ENCODE peak calls at places on chromosomes 4 and X, in nine cellular contexts. One of them, this sample, is unnamed.

GRCh38 chr4:137558951-137559350 is 26.7 kb upstream of the PCDH18 start:
- DNase-seq in hepatocyte: no peak
- DNase-seq in dorsolateral prefrontal cortex: no peak
- DNase-seq in AG10803: peak; percentile 68
- DNase-seq in upper lobe of right lung: no peak
- DNase-seq in AG04449: peak; percentile 28
- DNase-seq in SJSA1: no peak
- DNase-seq in foreskin fibroblast: peak; percentile 85
- DNase-seq in uterus: no peak
- DNase-seq in this sample: no peak

GRCh38 chrX:113260474-113260873 is 419.8 kb upstream of the AMOT start:
- DNase-seq in hepatocyte: no peak
- DNase-seq in dorsolateral prefrontal cortex: no peak
- DNase-seq in AG10803: peak; percentile 0
- DNase-seq in upper lobe of right lung: no peak
- DNase-seq in AG04449: no peak
- DNase-seq in SJSA1: no peak
- DNase-seq in foreskin fibroblast: no peak
- DNase-seq in uterus: no peak
- DNase-seq in this sample: no peak

GRCh38 chrX:3268804-3269203 is 77.6 kb downstream of the MXRA5 start:
- DNase-seq in hepatocyte: no peak
- DNase-seq in dorsolateral prefrontal cortex: no peak
- DNase-seq in AG10803: peak; percentile 75
- DNase-seq in upper lobe of right lung: no peak
- DNase-seq in AG04449: no peak
- DNase-seq in SJSA1: no peak
- DNase-seq in foreskin fibroblast: peak; percentile 72
- DNase-seq in uterus: no peak
- DNase-seq in this sample: no peak

GRCh38 chr4:24967346-24967745 is 54.5 kb upstream of the CCDC149 start:
- DNase-seq in hepatocyte: no peak
- DNase-seq in dorsolateral prefrontal cortex: no peak
- DNase-seq in AG10803: no peak
- DNase-seq in upper lobe of right lung: no peak
- DNase-seq in AG04449: no peak
- DNase-seq in SJSA1: no peak
- DNase-seq in foreskin fibroblast: no peak
- DNase-seq in uterus: no peak
- DNase-seq in this sample: no peak

GRCh38 chr4:34854451-34854850 is 1389.9 kb downstream of the ARAP2 start:
- DNase-seq in hepatocyte: no peak
- DNase-seq in dorsolateral prefrontal cortex: no peak
- DNase-seq in AG10803: no peak
- DNase-seq in upper lobe of right lung: no peak
- DNase-seq in AG04449: no peak
- DNase-seq in SJSA1: no peak
- DNase-seq in foreskin fibroblast: no peak
- DNase-seq in uterus: no peak
- DNase-seq in this sample: no peak

GRCh38 chr4:112173593-112174559 is 28.6 kb downstream of the FAM241A start:
- DNase-seq in hepatocyte: no peak
- DNase-seq in dorsolateral prefrontal cortex: no peak
- DNase-seq in AG10803: peak; percentile 17
- DNase-seq in upper lobe of right lung: no peak
- DNase-seq in AG04449: no peak
- DNase-seq in SJSA1: peak; percentile 47
- DNase-seq in foreskin fibroblast: peak; percentile 64
- DNase-seq in uterus: no peak
- DNase-seq in this sample: no peak

GRCh38 chrX:6163761-6164160 is 64.9 kb downstream of the NLGN4X start:
- DNase-seq in hepatocyte: no peak
- DNase-seq in dorsolateral prefrontal cortex: no peak
- DNase-seq in AG10803: no peak
- DNase-seq in upper lobe of right lung: no peak
- DNase-seq in AG04449: no peak
- DNase-seq in SJSA1: no peak
- DNase-seq in foreskin fibroblast: peak; percentile 27
- DNase-seq in uterus: no peak
- DNase-seq in this sample: no peak

GRCh38 chr4:99945718-99946345 is 586 bp downstream of the DNAJB14 start:
- DNase-seq in hepatocyte: peak; percentile 58
- DNase-seq in dorsolateral prefrontal cortex: peak; percentile 69
- DNase-seq in AG10803: peak; percentile 27
- DNase-seq in upper lobe of right lung: no peak
- DNase-seq in AG04449: no peak
- DNase-seq in SJSA1: no peak
- DNase-seq in foreskin fibroblast: peak; percentile 56
- DNase-seq in uterus: no peak
- DNase-seq in this sample: peak; percentile 74

GRCh38 chr4:121696140-121696640 is 590 bp downstream of the ANXA5 start:
- DNase-seq in hepatocyte: peak; percentile 78
- DNase-seq in dorsolateral prefrontal cortex: peak; percentile 80
- DNase-seq in AG10803: peak; percentile 90
- DNase-seq in upper lobe of right lung: peak; percentile 90
- DNase-seq in AG04449: no peak
- DNase-seq in SJSA1: peak; percentile 71
- DNase-seq in foreskin fibroblast: peak; percentile 94
- DNase-seq in uterus: peak; percentile 89
- DNase-seq in this sample: peak; percentile 92

GRCh38 chrX:39301041-39301440 is 499.8 kb downstream of the MID1IP1 start:
- DNase-seq in hepatocyte: no peak
- DNase-seq in dorsolateral prefrontal cortex: no peak
- DNase-seq in AG10803: no peak
- DNase-seq in upper lobe of right lung: no peak
- DNase-seq in AG04449: no peak
- DNase-seq in SJSA1: no peak
- DNase-seq in foreskin fibroblast: no peak
- DNase-seq in uterus: no peak
- DNase-seq in this sample: no peak

GRCh38 chr4:18167831-18168230 is 146.3 kb upstream of the LCORL start:
- DNase-seq in hepatocyte: no peak
- DNase-seq in dorsolateral prefrontal cortex: no peak
- DNase-seq in AG10803: no peak
- DNase-seq in upper lobe of right lung: no peak
- DNase-seq in AG04449: no peak
- DNase-seq in SJSA1: no peak
- DNase-seq in foreskin fibroblast: no peak
- DNase-seq in uterus: no peak
- DNase-seq in this sample: no peak

GRCh38 chr4:187071896-187072295 is 348.2 kb upstream of the FAT1 start:
- DNase-seq in hepatocyte: no peak
- DNase-seq in dorsolateral prefrontal cortex: no peak
- DNase-seq in AG10803: peak; percentile 36
- DNase-seq in upper lobe of right lung: no peak
- DNase-seq in AG04449: no peak
- DNase-seq in SJSA1: no peak
- DNase-seq in foreskin fibroblast: no peak
- DNase-seq in uterus: no peak
- DNase-seq in this sample: no peak

GRCh38 chrX:107729558-107730297 is 45.9 kb downstream of the TSC22D3 start:
- DNase-seq in hepatocyte: peak; percentile 67
- DNase-seq in dorsolateral prefrontal cortex: no peak
- DNase-seq in AG10803: no peak
- DNase-seq in upper lobe of right lung: no peak
- DNase-seq in AG04449: no peak
- DNase-seq in SJSA1: no peak
- DNase-seq in foreskin fibroblast: no peak
- DNase-seq in uterus: peak; percentile 87
- DNase-seq in this sample: no peak

GRCh38 chrX:2576793-2577192 is 76.0 kb upstream of the DHRSX start:
- DNase-seq in hepatocyte: no peak
- DNase-seq in dorsolateral prefrontal cortex: no peak
- DNase-seq in AG10803: no peak
- DNase-seq in upper lobe of right lung: no peak
- DNase-seq in AG04449: no peak
- DNase-seq in SJSA1: no peak
- DNase-seq in foreskin fibroblast: no peak
- DNase-seq in uterus: no peak
- DNase-seq in this sample: no peak

GRCh38 chrX:74138943-74139342 is 165.0 kb upstream of the ZCCHC13 start:
- DNase-seq in hepatocyte: no peak
- DNase-seq in dorsolateral prefrontal cortex: no peak
- DNase-seq in AG10803: no peak
- DNase-seq in upper lobe of right lung: no peak
- DNase-seq in AG04449: no peak
- DNase-seq in SJSA1: no peak
- DNase-seq in foreskin fibroblast: no peak
- DNase-seq in uterus: no peak
- DNase-seq in this sample: no peak

GRCh38 chr4:151801547-151802516 is 41.0 kb upstream of the GATB start:
- DNase-seq in hepatocyte: peak; percentile 57
- DNase-seq in dorsolateral prefrontal cortex: no peak
- DNase-seq in AG10803: peak; percentile 44
- DNase-seq in upper lobe of right lung: no peak
- DNase-seq in AG04449: no peak
- DNase-seq in SJSA1: no peak
- DNase-seq in foreskin fibroblast: peak; percentile 72
- DNase-seq in uterus: no peak
- DNase-seq in this sample: no peak

GRCh38 chrX:4485917-4486316 is 772.5 kb upstream of the PRKX start:
- DNase-seq in hepatocyte: no peak
- DNase-seq in dorsolateral prefrontal cortex: no peak
- DNase-seq in AG10803: no peak
- DNase-seq in upper lobe of right lung: no peak
- DNase-seq in AG04449: no peak
- DNase-seq in SJSA1: no peak
- DNase-seq in foreskin fibroblast: no peak
- DNase-seq in uterus: no peak
- DNase-seq in this sample: no peak

DNA sequence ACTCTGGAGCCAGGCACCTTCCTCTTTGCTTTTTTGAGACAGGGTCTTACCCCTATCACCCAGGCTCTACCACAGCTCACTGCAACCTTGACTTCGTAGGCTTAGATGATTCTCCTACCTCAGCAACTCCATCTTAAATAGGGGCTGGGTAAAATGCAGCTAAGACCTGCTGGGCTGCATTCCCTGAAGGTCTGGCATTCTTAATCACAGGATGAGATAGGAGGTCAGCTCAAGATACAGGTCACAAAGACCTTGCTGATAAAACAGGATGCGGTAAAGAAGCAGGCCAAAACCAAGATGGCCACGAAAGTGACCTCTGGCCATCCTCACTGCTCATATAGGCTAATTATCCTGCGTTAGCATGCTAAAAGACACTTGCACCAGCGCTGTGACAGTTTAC is 770.8 kb upstream of the PRKX start:
- DNase-seq in hepatocyte: no peak
- DNase-seq in dorsolateral prefrontal cortex: no peak
- DNase-seq in AG10803: no peak
- DNase-seq in upper lobe of right lung: no peak
- DNase-seq in AG04449: no peak
- DNase-seq in SJSA1: no peak
- DNase-seq in foreskin fibroblast: no peak
- DNase-seq in uterus: no peak
- DNase-seq in this sample: no peak
- H3K4me3 ChIP-seq in hepatocyte: no peak overlapping the region
- H3K4me3 ChIP-seq in dorsolateral prefrontal cortex: no peak overlapping the region
- H3K4me3 ChIP-seq in AG10803: no peak overlapping the region
- H3K4me3 ChIP-seq in upper lobe of right lung: no peak overlapping the region
- H3K4me3 ChIP-seq in AG04449: no peak overlapping the region
- H3K4me3 ChIP-seq in SJSA1: no peak overlapping the region
- H3K4me3 ChIP-seq in foreskin fibroblast: no peak overlapping the region
- H3K4me3 ChIP-seq in uterus: no peak overlapping the region
- H3K4me3 ChIP-seq in this sample: no peak overlapping the region

GRCh38 chr4:94455081-94455480 is 3.3 kb downstream of the PDLIM5 start:
- DNase-seq in hepatocyte: peak; percentile 70
- DNase-seq in dorsolateral prefrontal cortex: no peak
- DNase-seq in AG10803: peak; percentile 79
- DNase-seq in upper lobe of right lung: no peak
- DNase-seq in AG04449: no peak
- DNase-seq in SJSA1: no peak
- DNase-seq in foreskin fibroblast: peak; percentile 80
- DNase-seq in uterus: peak; percentile 70
- DNase-seq in this sample: peak; percentile 83
- H3K4me3 ChIP-seq in hepatocyte: no peak overlapping the region
- H3K4me3 ChIP-seq in dorsolateral prefrontal cortex: peak overlapping the region; percentile 95
- H3K4me3 ChIP-seq in AG10803: no peak overlapping the region
- H3K4me3 ChIP-seq in upper lobe of right lung: no peak overlapping the region
- H3K4me3 ChIP-seq in AG04449: no peak overlapping the region
- H3K4me3 ChIP-seq in SJSA1: no peak overlapping the region
- H3K4me3 ChIP-seq in foreskin fibroblast: no peak overlapping the region
- H3K4me3 ChIP-seq in uterus: peak overlapping the region; percentile 94
- H3K4me3 ChIP-seq in this sample: peak overlapping the region; percentile 94

DNA sequence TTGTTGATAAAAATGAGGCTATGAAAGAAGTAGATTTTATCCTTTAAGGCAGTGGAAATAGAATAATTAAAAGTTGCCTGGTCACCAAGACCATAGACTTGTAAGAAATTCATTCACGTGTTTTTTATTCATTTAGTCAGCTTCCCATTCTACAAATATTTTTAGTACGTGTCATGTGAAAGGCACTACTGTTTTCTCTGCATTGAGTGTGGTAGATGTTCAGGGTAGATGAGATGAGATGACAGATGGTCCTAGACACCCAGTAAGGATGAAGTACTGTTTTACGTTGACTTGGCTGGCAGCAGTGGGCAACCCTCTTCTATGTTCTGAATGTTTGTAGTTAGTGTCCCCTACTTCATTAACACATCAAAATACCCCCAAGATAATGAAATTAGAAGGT is 228.1 kb downstream of the ARHGAP24 start:
- DNase-seq in hepatocyte: no peak
- DNase-seq in dorsolateral prefrontal cortex: no peak
- DNase-seq in AG10803: peak; percentile 38
- DNase-seq in upper lobe of right lung: no peak
- DNase-seq in AG04449: no peak
- DNase-seq in SJSA1: no peak
- DNase-seq in foreskin fibroblast: peak; percentile 38
- DNase-seq in uterus: no peak
- DNase-seq in this sample: no peak
- H3K4me3 ChIP-seq in hepatocyte: no peak overlapping the region
- H3K4me3 ChIP-seq in dorsolateral prefrontal cortex: no peak overlapping the region
- H3K4me3 ChIP-seq in AG10803: no peak overlapping the region
- H3K4me3 ChIP-seq in upper lobe of right lung: no peak overlapping the region
- H3K4me3 ChIP-seq in AG04449: no peak overlapping the region
- H3K4me3 ChIP-seq in SJSA1: no peak overlapping the region
- H3K4me3 ChIP-seq in foreskin fibroblast: no peak overlapping the region
- H3K4me3 ChIP-seq in uterus: no peak overlapping the region
- H3K4me3 ChIP-seq in this sample: no peak overlapping the region

GRCh38 chr4:170109586-170110289 is 20.0 kb upstream of the AADAT start:
- DNase-seq in hepatocyte: no peak
- DNase-seq in dorsolateral prefrontal cortex: no peak
- DNase-seq in AG10803: peak; percentile 80
- DNase-seq in upper lobe of right lung: no peak
- DNase-seq in AG04449: no peak
- DNase-seq in SJSA1: no peak
- DNase-seq in foreskin fibroblast: peak; percentile 84
- DNase-seq in uterus: no peak
- DNase-seq in this sample: no peak
- H3K4me3 ChIP-seq in hepatocyte: no peak overlapping the region
- H3K4me3 ChIP-seq in dorsolateral prefrontal cortex: no peak overlapping the region
- H3K4me3 ChIP-seq in AG10803: peak overlapping the region; percentile 25
- H3K4me3 ChIP-seq in upper lobe of right lung: no peak overlapping the region
- H3K4me3 ChIP-seq in AG04449: no peak overlapping the region
- H3K4me3 ChIP-seq in SJSA1: no peak overlapping the region
- H3K4me3 ChIP-seq in foreskin fibroblast: peak overlapping the region; percentile 9
- H3K4me3 ChIP-seq in uterus: no peak overlapping the region
- H3K4me3 ChIP-seq in this sample: no peak overlapping the region

GRCh38 chrX:63394872-63395271 is 43.7 kb upstream of the SPIN4 start:
- DNase-seq in hepatocyte: no peak
- DNase-seq in dorsolateral prefrontal cortex: no peak
- DNase-seq in AG10803: no peak
- DNase-seq in upper lobe of right lung: no peak
- DNase-seq in AG04449: no peak
- DNase-seq in SJSA1: no peak
- DNase-seq in foreskin fibroblast: no peak
- DNase-seq in uterus: no peak
- DNase-seq in this sample: no peak
- H3K4me3 ChIP-seq in hepatocyte: no peak overlapping the region
- H3K4me3 ChIP-seq in dorsolateral prefrontal cortex: no peak overlapping the region
- H3K4me3 ChIP-seq in AG10803: no peak overlapping the region
- H3K4me3 ChIP-seq in upper lobe of right lung: no peak overlapping the region
- H3K4me3 ChIP-seq in AG04449: no peak overlapping the region
- H3K4me3 ChIP-seq in SJSA1: no peak overlapping the region
- H3K4me3 ChIP-seq in foreskin fibroblast: no peak overlapping the region
- H3K4me3 ChIP-seq in uterus: no peak overlapping the region
- H3K4me3 ChIP-seq in this sample: no peak overlapping the region

This sample was measured in coronary artery.